ENCODE peak calls at places on chromosome 12, in eight cellular contexts. One of them, this sample, is unnamed.
A peak's percentile ranks its signal among the peaks of the same experiment; 100 is the strongest.

GRCh38 chr12:57569858-57570257 is 20.0 kb downstream of the KIF5A start:
- DNase-seq in keratinocyte: no peak
- DNase-seq in spleen: no peak
- DNase-seq in mesendoderm: no peak
- DNase-seq in WERI-Rb-1: no peak
- DNase-seq in right lobe of liver: no peak
- DNase-seq in uterus: no peak
- DNase-seq in ovary: no peak
- DNase-seq in this sample: no peak

GRCh38 chr12:7588703-7589329 is 76.9 kb downstream of the APOBEC1 start:
- DNase-seq in keratinocyte: peak; percentile 32
- DNase-seq in spleen: no peak
- DNase-seq in mesendoderm: peak; percentile 59
- DNase-seq in WERI-Rb-1: peak; percentile 54
- DNase-seq in right lobe of liver: no peak
- DNase-seq in uterus: peak; percentile 17
- DNase-seq in ovary: no peak
- DNase-seq in this sample: no peak

GRCh38 chr12:130497991-130498390 is 160.3 kb downstream of the PIWIL1 start:
- DNase-seq in keratinocyte: no peak
- DNase-seq in spleen: no peak
- DNase-seq in mesendoderm: no peak
- DNase-seq in WERI-Rb-1: no peak
- DNase-seq in right lobe of liver: no peak
- DNase-seq in uterus: no peak
- DNase-seq in ovary: no peak
- DNase-seq in this sample: no peak

GRCh38 chr12:38771871-38772270 is 133.5 kb downstream of the CPNE8 start:
- DNase-seq in keratinocyte: no peak
- DNase-seq in spleen: no peak
- DNase-seq in mesendoderm: no peak
- DNase-seq in WERI-Rb-1: no peak
- DNase-seq in right lobe of liver: no peak
- DNase-seq in uterus: no peak
- DNase-seq in ovary: no peak
- DNase-seq in this sample: no peak

GRCh38 chr12:104290320-104290719 is 13.2 kb upstream of the EID3 start:
- DNase-seq in keratinocyte: no peak
- DNase-seq in spleen: no peak
- DNase-seq in mesendoderm: no peak
- DNase-seq in WERI-Rb-1: no peak
- DNase-seq in right lobe of liver: no peak
- DNase-seq in uterus: no peak
- DNase-seq in ovary: no peak
- DNase-seq in this sample: no peak

GRCh38 chr12:107917912-107918800 is 143.7 kb downstream of the ASCL4 start:
- DNase-seq in keratinocyte: no peak
- DNase-seq in spleen: no peak
- DNase-seq in mesendoderm: peak; percentile 77
- DNase-seq in WERI-Rb-1: peak; percentile 22
- DNase-seq in right lobe of liver: no peak
- DNase-seq in uterus: no peak
- DNase-seq in ovary: no peak
- DNase-seq in this sample: no peak

GRCh38 chr12:50081096-50081808 is 3.9 kb upstream of the SMARCD1 start:
- DNase-seq in keratinocyte: no peak
- DNase-seq in spleen: peak; percentile 68
- DNase-seq in mesendoderm: peak; percentile 48
- DNase-seq in WERI-Rb-1: no peak
- DNase-seq in right lobe of liver: no peak
- DNase-seq in uterus: no peak
- DNase-seq in ovary: peak; percentile 37
- DNase-seq in this sample: no peak

GRCh38 chr12:1935700-1936378 is 17.4 kb upstream of the CACNA2D4 start:
- DNase-seq in keratinocyte: no peak
- DNase-seq in spleen: no peak
- DNase-seq in mesendoderm: no peak
- DNase-seq in WERI-Rb-1: no peak
- DNase-seq in right lobe of liver: peak; percentile 68
- DNase-seq in uterus: peak; percentile 13
- DNase-seq in ovary: no peak
- DNase-seq in this sample: no peak

GRCh38 chr12:44571031-44571550 is 305.0 kb downstream of the NELL2 start:
- DNase-seq in keratinocyte: no peak
- DNase-seq in spleen: no peak
- DNase-seq in mesendoderm: peak; percentile 58
- DNase-seq in WERI-Rb-1: no peak
- DNase-seq in right lobe of liver: no peak
- DNase-seq in uterus: no peak
- DNase-seq in ovary: no peak
- DNase-seq in this sample: no peak

GRCh38 chr12:88876867-88877266 is 296.6 kb upstream of the KITLG start:
- DNase-seq in keratinocyte: no peak
- DNase-seq in spleen: no peak
- DNase-seq in mesendoderm: no peak
- DNase-seq in WERI-Rb-1: no peak
- DNase-seq in right lobe of liver: no peak
- DNase-seq in uterus: no peak
- DNase-seq in ovary: no peak
- DNase-seq in this sample: no peak

GRCh38 chr12:120870415-120870814 is 33.7 kb downstream of the SPPL3 start:
- DNase-seq in keratinocyte: no peak
- DNase-seq in spleen: no peak
- DNase-seq in mesendoderm: no peak
- DNase-seq in WERI-Rb-1: no peak
- DNase-seq in right lobe of liver: no peak
- DNase-seq in uterus: no peak
- DNase-seq in ovary: no peak
- DNase-seq in this sample: no peak

GRCh38 chr12:86006727-86007126 is 132.6 kb downstream of the NTS start:
- DNase-seq in keratinocyte: no peak
- DNase-seq in spleen: no peak
- DNase-seq in mesendoderm: no peak
- DNase-seq in WERI-Rb-1: no peak
- DNase-seq in right lobe of liver: no peak
- DNase-seq in uterus: no peak
- DNase-seq in ovary: no peak
- DNase-seq in this sample: no peak

GRCh38 chr12:57627504-57628279 is 5.3 kb downstream of the B4GALNT1 start:
- DNase-seq in keratinocyte: no peak
- DNase-seq in spleen: no peak
- DNase-seq in mesendoderm: no peak
- DNase-seq in WERI-Rb-1: no peak
- DNase-seq in right lobe of liver: no peak
- DNase-seq in uterus: no peak
- DNase-seq in ovary: no peak
- DNase-seq in this sample: no peak

GRCh38 chr12:78799679-78800078 is 64.9 kb upstream of the SYT1 start:
- DNase-seq in keratinocyte: no peak
- DNase-seq in spleen: no peak
- DNase-seq in mesendoderm: no peak
- DNase-seq in WERI-Rb-1: peak; percentile 61
- DNase-seq in right lobe of liver: no peak
- DNase-seq in uterus: no peak
- DNase-seq in ovary: no peak
- DNase-seq in this sample: no peak

GRCh38 chr12:17588968-17589367 is 501.0 kb downstream of the RERGL start:
- DNase-seq in keratinocyte: no peak
- DNase-seq in spleen: no peak
- DNase-seq in mesendoderm: peak; percentile 80
- DNase-seq in WERI-Rb-1: peak; percentile 27
- DNase-seq in right lobe of liver: no peak
- DNase-seq in uterus: no peak
- DNase-seq in ovary: no peak
- DNase-seq in this sample: no peak

GRCh38 chr12:120538281-120539156 is 4.4 kb downstream of the RNF10 start:
- DNase-seq in keratinocyte: no peak
- DNase-seq in spleen: peak; percentile 82
- DNase-seq in mesendoderm: no peak
- DNase-seq in WERI-Rb-1: no peak
- DNase-seq in right lobe of liver: peak; percentile 72
- DNase-seq in uterus: peak; percentile 39
- DNase-seq in ovary: peak; percentile 33
- DNase-seq in this sample: peak; percentile 45

GRCh38 chr12:50633950-50634349 is 129.2 kb downstream of the DIP2B start:
- DNase-seq in keratinocyte: no peak
- DNase-seq in spleen: no peak
- DNase-seq in mesendoderm: no peak
- DNase-seq in WERI-Rb-1: no peak
- DNase-seq in right lobe of liver: no peak
- DNase-seq in uterus: no peak
- DNase-seq in ovary: no peak
- DNase-seq in this sample: no peak

GRCh38 chr12:69988601-69989194 is 163.7 kb downstream of the MYRFL start:
- DNase-seq in keratinocyte: no peak
- DNase-seq in spleen: no peak
- DNase-seq in mesendoderm: no peak
- DNase-seq in WERI-Rb-1: no peak
- DNase-seq in right lobe of liver: no peak
- DNase-seq in uterus: no peak
- DNase-seq in ovary: no peak
- DNase-seq in this sample: no peak
- H3K27ac ChIP-seq in keratinocyte: peak overlapping the region; percentile 88
- H3K27ac ChIP-seq in spleen: peak overlapping the region; percentile 12
- H3K27ac ChIP-seq in mesendoderm: no peak overlapping the region
- H3K27ac ChIP-seq in WERI-Rb-1: no peak overlapping the region
- H3K27ac ChIP-seq in right lobe of liver: no peak overlapping the region
- H3K27ac ChIP-seq in uterus: peak overlapping the region; percentile 62
- H3K27ac ChIP-seq in ovary: no peak overlapping the region
- H3K27ac ChIP-seq in this sample: peak overlapping the region; percentile 90

GRCh38 chr12:109115404-109115757 is 1.0 kb upstream of the ACACB start:
- DNase-seq in keratinocyte: no peak
- DNase-seq in spleen: peak; percentile 9
- DNase-seq in mesendoderm: no peak
- DNase-seq in WERI-Rb-1: no peak
- DNase-seq in right lobe of liver: no peak
- DNase-seq in uterus: no peak
- DNase-seq in ovary: no peak
- DNase-seq in this sample: no peak

GRCh38 chr12:109114644-109115043 is 1.7 kb upstream of the ACACB start:
- DNase-seq in keratinocyte: no peak
- DNase-seq in spleen: no peak
- DNase-seq in mesendoderm: no peak
- DNase-seq in WERI-Rb-1: no peak
- DNase-seq in right lobe of liver: no peak
- DNase-seq in uterus: no peak
- DNase-seq in ovary: no peak
- DNase-seq in this sample: no peak

GRCh38 chr12:109111775-109112491 is 4.5 kb upstream of the ACACB start:
- DNase-seq in keratinocyte: no peak
- DNase-seq in spleen: peak; percentile 79
- DNase-seq in mesendoderm: peak; percentile 63
- DNase-seq in WERI-Rb-1: peak; percentile 45
- DNase-seq in right lobe of liver: peak; percentile 58
- DNase-seq in uterus: peak; percentile 76
- DNase-seq in ovary: peak; percentile 83
- DNase-seq in this sample: no peak

GRCh38 chr12:109113661-109114321 is 2.6 kb upstream of the ACACB start:
- DNase-seq in keratinocyte: no peak
- DNase-seq in spleen: no peak
- DNase-seq in mesendoderm: no peak
- DNase-seq in WERI-Rb-1: no peak
- DNase-seq in right lobe of liver: no peak
- DNase-seq in uterus: no peak
- DNase-seq in ovary: no peak
- DNase-seq in this sample: no peak

DNA sequence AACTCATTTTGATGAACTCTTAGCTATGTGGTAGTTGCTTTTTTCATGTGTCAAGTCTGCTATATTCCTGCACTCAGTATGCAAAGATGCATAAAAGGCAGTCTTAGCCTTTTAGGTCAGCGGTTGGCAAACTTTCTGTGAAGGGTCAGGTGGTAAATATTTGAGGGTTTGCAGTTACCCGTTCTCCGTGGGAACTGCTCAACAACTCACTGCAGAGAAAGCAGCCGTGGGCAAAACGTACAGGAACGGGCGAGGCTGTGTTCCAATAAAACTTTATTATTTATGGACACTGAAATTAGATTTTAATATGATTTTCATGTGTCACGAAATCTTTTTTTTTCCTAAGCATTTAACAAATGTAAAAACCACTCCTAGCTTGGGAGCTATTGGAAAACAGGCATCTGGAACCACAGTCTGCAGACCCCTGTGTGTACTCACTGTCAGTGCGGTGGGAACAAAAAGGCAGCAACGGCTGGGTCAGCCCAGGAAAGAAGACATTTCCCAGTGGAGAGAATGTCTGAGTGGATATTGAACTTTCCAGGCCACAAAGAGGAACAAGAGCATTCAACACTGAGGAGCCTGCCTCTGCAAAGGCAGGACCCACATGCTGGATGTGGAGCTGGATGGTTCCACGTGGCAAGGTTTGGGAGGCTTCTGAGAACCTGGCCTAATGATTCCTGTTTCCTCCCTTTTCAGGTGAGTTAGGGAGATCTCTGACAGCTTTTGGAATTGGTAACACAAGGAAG is 3.5 kb upstream of the ACACB start:
- DNase-seq in keratinocyte: no peak
- DNase-seq in spleen: peak; percentile 6
- DNase-seq in mesendoderm: no peak
- DNase-seq in WERI-Rb-1: no peak
- DNase-seq in right lobe of liver: no peak
- DNase-seq in uterus: no peak
- DNase-seq in ovary: no peak
- DNase-seq in this sample: no peak
- H3K27ac ChIP-seq in keratinocyte: no peak overlapping the region
- H3K27ac ChIP-seq in spleen: peak overlapping the region; percentile 6
- H3K27ac ChIP-seq in mesendoderm: no peak overlapping the region
- H3K27ac ChIP-seq in WERI-Rb-1: no peak overlapping the region
- H3K27ac ChIP-seq in right lobe of liver: peak overlapping the region; percentile 84
- H3K27ac ChIP-seq in uterus: peak overlapping the region; percentile 96
- H3K27ac ChIP-seq in ovary: no peak overlapping the region
- H3K27ac ChIP-seq in this sample: no peak overlapping the region

GRCh38 chr12:46952880-46953517 is 126.4 kb upstream of the PCED1B start:
- DNase-seq in keratinocyte: no peak
- DNase-seq in spleen: no peak
- DNase-seq in mesendoderm: no peak
- DNase-seq in WERI-Rb-1: no peak
- DNase-seq in right lobe of liver: no peak
- DNase-seq in uterus: no peak
- DNase-seq in ovary: no peak
- DNase-seq in this sample: no peak
- H3K27ac ChIP-seq in keratinocyte: no peak overlapping the region
- H3K27ac ChIP-seq in spleen: no peak overlapping the region
- H3K27ac ChIP-seq in mesendoderm: no peak overlapping the region
- H3K27ac ChIP-seq in WERI-Rb-1: no peak overlapping the region
- H3K27ac ChIP-seq in right lobe of liver: no peak overlapping the region
- H3K27ac ChIP-seq in uterus: no peak overlapping the region
- H3K27ac ChIP-seq in ovary: no peak overlapping the region
- H3K27ac ChIP-seq in this sample: no peak overlapping the region

DNA sequence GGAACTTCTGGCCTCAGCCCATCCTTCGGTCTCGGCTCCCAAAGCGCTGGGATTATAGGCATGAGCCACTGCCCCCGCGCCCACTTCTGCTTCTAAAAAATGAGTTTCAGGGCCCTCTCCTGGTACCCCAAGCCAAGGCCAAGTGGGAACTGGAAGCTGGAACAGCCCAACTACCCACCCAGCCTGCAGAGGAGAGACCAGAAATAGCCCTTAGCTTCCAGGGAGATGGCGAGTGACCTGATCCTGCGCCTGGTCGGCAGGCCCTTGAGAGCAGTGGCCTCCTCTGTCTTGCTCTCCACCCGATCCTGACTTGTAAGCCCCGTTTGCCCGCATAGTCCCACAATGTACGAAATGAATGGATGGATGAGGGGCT is 31.2 kb upstream of the PLEKHG6 start:
- DNase-seq in keratinocyte: no peak
- DNase-seq in spleen: no peak
- DNase-seq in mesendoderm: no peak
- DNase-seq in WERI-Rb-1: no peak
- DNase-seq in right lobe of liver: no peak
- DNase-seq in uterus: no peak
- DNase-seq in ovary: no peak
- DNase-seq in this sample: no peak
- H3K27ac ChIP-seq in keratinocyte: peak overlapping the region; percentile 95
- H3K27ac ChIP-seq in spleen: peak overlapping the region; percentile 51
- H3K27ac ChIP-seq in mesendoderm: peak overlapping the region; percentile 49
- H3K27ac ChIP-seq in WERI-Rb-1: no peak overlapping the region
- H3K27ac ChIP-seq in right lobe of liver: no peak overlapping the region
- H3K27ac ChIP-seq in uterus: peak overlapping the region; percentile 95
- H3K27ac ChIP-seq in ovary: no peak overlapping the region
- H3K27ac ChIP-seq in this sample: peak overlapping the region; percentile 93

This sample was measured in epithelial cell of prostate.